ENCODE peak calls at places on chromosome 9, in four cellular contexts. S is A549, X is type B pancreatic cell, Z is cardiac muscle cell. W is an unnamed sample.

GRCh38 chr9:28212979-28213378 is 639.7 kb upstream of the C9orf72 start:
- DNase-seq in S (peak), X (no peak), Z (peak), W (peak)

GRCh38 chr9:127055745-127056402 is 66.6 kb downstream of the ANGPTL2 start:
- DNase-seq in S (no peak), X (peak), Z (no peak), W (no peak)

GRCh38 chr9:95670122-95670521 is 153.4 kb upstream of the PTCH1 start:
- DNase-seq in S (no peak), X (no peak), Z (no peak), W (no peak)

GRCh38 chr9:118230319-118230718 is 526.1 kb downstream of the TLR4 start:
- DNase-seq in S (no peak), X (no peak), Z (no peak), W (no peak)

GRCh38 chr9:92948032-92948534 is 760 bp downstream of the FGD3 start:
- DNase-seq in S (no peak), X (no peak), Z (no peak), W (no peak)

GRCh38 chr9:110578896-110579752 is at the start of gene SVEP1:
- DNase-seq in S (peak), X (peak), Z (peak), W (no peak)

GRCh38 chr9:84705128-84705527 is 35.6 kb downstream of the NTRK2 start:
- DNase-seq in S (no peak), X (no peak), Z (no peak), W (no peak)

GRCh38 chr9:110126457-110126856 is 81.5 kb downstream of the C9orf152 start:
- DNase-seq in S (no peak), X (no peak), Z (no peak), W (no peak)

GRCh38 chr9:112764344-112764743 is 13.8 kb downstream of the SNX30 start:
- DNase-seq in S (no peak), X (no peak), Z (no peak), W (no peak)

GRCh38 chr9:21155501-21155900 is 11.0 kb downstream of the IFNA21 start:
- DNase-seq in S (no peak), X (no peak), Z (no peak), W (no peak)

GRCh38 chr9:127835930-127836586 is 18.4 kb downstream of the ENG start:
- DNase-seq in S (no peak), X (no peak), Z (peak), W (peak)

GRCh38 chr9:6667633-6668280 is 22.2 kb upstream of the GLDC start:
- DNase-seq in S (peak), X (no peak), Z (peak), W (peak)

GRCh38 chr9:136943291-136944093 is 1.0 kb downstream of the FBXW5 start:
- DNase-seq in S (peak), X (no peak), Z (peak), W (no peak)

GRCh38 chr9:92607773-92608172 is 62.2 kb downstream of the IPPK start:
- DNase-seq in S (no peak), X (no peak), Z (peak), W (peak)

GRCh38 chr9:36163049-36163839 is 5.9 kb upstream of the CCIN start:
- DNase-seq in S (no peak), X (peak), Z (peak), W (no peak)

GRCh38 chr9:128092199-128092977 is 24.4 kb downstream of the SLC25A25 start:
- DNase-seq in S (no peak), X (no peak), Z (no peak), W (no peak)

GRCh38 chr9:75892168-75892901 is 1.9 kb downstream of the PCSK5 start:
- DNase-seq in S (peak), X (peak), Z (peak), W (no peak)

GRCh38 chr9:32424616-32425015 is 40.2 kb downstream of the ACO1 start:
- DNase-seq in S (no peak), X (no peak), Z (no peak), W (no peak)

GRCh38 chr9:684055-684949 is 157.2 kb upstream of the DMRT1 start:
- DNase-seq in S (no peak), X (no peak), Z (peak), W (no peak)

GRCh38 chr9:88425538-88425950 is 37.3 kb downstream of the SPIN1 start:
- DNase-seq in S (no peak), X (no peak), Z (no peak), W (no peak)

GRCh38 chr9:134546746-134547145 is 94.9 kb upstream of the COL5A1 start:
- DNase-seq in S (no peak), X (no peak), Z (no peak), W (no peak)

GRCh38 chr9:95129651-95130291 is 187.7 kb downstream of the FANCC start:
- DNase-seq in S (no peak), X (no peak), Z (no peak), W (no peak)

W was measured in GM04504.